ENCODE peak calls at places on chromosomes 6 and 20, in six cellular contexts. J, U, P, Q, G and W are unnamed samples.
A peak's percentile ranks its signal among the peaks of the same experiment; 100 is the strongest.

GRCh38 chr6:119742188-119742803 is 392.7 kb upstream of the MAN1A1 start:
- DNase-seq in Q (peak; percentile 53), J (no peak), P (peak; percentile 67), G (peak; percentile 62), U (peak; percentile 21), W (peak; percentile 4)

GRCh38 chr6:144349690-144350132 is 64.6 kb downstream of the UTRN start:
- DNase-seq in Q (peak; percentile 16), J (peak; percentile 84), U (no peak), G (no peak), P (no peak), W (peak; percentile 15)

GRCh38 chr20:25606094-25606640 is 17.6 kb downstream of the NANP start:
- DNase-seq in U (no peak), J (no peak), P (no peak), G (no peak), Q (no peak), W (no peak)

GRCh38 chr6:25670208-25670607 is 18.2 kb downstream of the SCGN start:
- DNase-seq in U (no peak), J (no peak), Q (no peak), G (no peak), P (no peak), W (no peak)

GRCh38 chr6:107731422-107732319 is 92.4 kb downstream of the SCML4 start:
- DNase-seq in U (no peak), Q (no peak), G (no peak), J (no peak), P (no peak), W (no peak)

GRCh38 chr6:89483111-89483720 is 50.3 kb downstream of the ANKRD6 start:
- DNase-seq in G (peak; percentile 22), Q (no peak), J (no peak), P (no peak), U (no peak), W (no peak)

GRCh38 chr6:30169658-30170614 is 6.6 kb downstream of the TRIM15 start:
- DNase-seq in Q (peak; percentile 51), G (no peak), J (no peak), U (no peak), P (no peak), W (peak; percentile 36)

GRCh38 chr20:40251284-40251932 is 437.6 kb downstream of the MAFB start:
- DNase-seq in U (no peak), J (no peak), Q (peak; percentile 37), P (peak; percentile 56), G (peak; percentile 37), W (peak; percentile 27)

GRCh38 chr6:18503187-18503586 is 116.0 kb downstream of the RNF144B start:
- DNase-seq in P (no peak), J (no peak), U (no peak), Q (no peak), G (no peak), W (no peak)

GRCh38 chr6:113182370-113183141 is 674.6 kb upstream of the MARCKS start:
- DNase-seq in U (no peak), P (no peak), G (no peak), Q (no peak), J (no peak), W (peak; percentile 3)

GRCh38 chr6:56168601-56169000 is 78.8 kb downstream of the COL21A1 start:
- DNase-seq in Q (no peak), P (no peak), U (no peak), J (no peak), G (no peak), W (no peak)

GRCh38 chr6:2839195-2839981 is 2.3 kb downstream of the SERPINB1 start:
- DNase-seq in P (no peak), Q (peak; percentile 79), U (no peak), G (no peak), J (no peak), W (no peak)

GRCh38 chr6:84414531-84414930 is 187.1 kb upstream of the CEP162 start:
- DNase-seq in G (no peak), Q (no peak), J (no peak), P (no peak), U (no peak), W (no peak)

GRCh38 chr6:133130863-133131262 is 110.3 kb upstream of the EYA4 start:
- DNase-seq in U (no peak), Q (peak; percentile 81), J (peak; percentile 18), P (no peak), G (peak; percentile 40), W (no peak)

GRCh38 chr6:90350689-90351554 is 54.3 kb upstream of the BACH2 start:
- DNase-seq in U (no peak), J (no peak), P (no peak), Q (no peak), G (no peak), W (no peak)

GRCh38 chr20:10110151-10110550 is 75.4 kb downstream of the ANKEF1 start:
- DNase-seq in G (no peak), P (no peak), U (no peak), J (no peak), Q (no peak), W (peak; percentile 8)

GRCh38 chr6:21594427-21595264 is 1.1 kb downstream of the SOX4 start:
- DNase-seq in Q (no peak), G (peak; percentile 63), P (peak; percentile 74), U (peak; percentile 61), J (peak; percentile 66), W (peak; percentile 46)

GRCh38 chr6:19377722-19378121 is 459.4 kb upstream of the ID4 start:
- DNase-seq in G (no peak), P (no peak), U (no peak), Q (no peak), J (no peak), W (no peak)

GRCh38 chr6:163706688-163707087 is 292.2 kb downstream of the QKI start:
- DNase-seq in G (no peak), P (no peak), J (no peak), U (no peak), Q (no peak), W (no peak)

GRCh38 chr6:104506429-104506828 is 353.3 kb downstream of the HACE1 start:
- DNase-seq in G (no peak), Q (no peak), J (no peak), P (no peak), U (no peak), W (no peak)

GRCh38 chr6:125188037-125188436 is 34.5 kb downstream of the TPD52L1 start:
- DNase-seq in G (no peak), Q (no peak), J (no peak), P (no peak), U (no peak), W (no peak)

GRCh38 chr20:23361651-23362391 is at the start of gene GZF1:
- DNase-seq in P (peak; percentile 99), U (peak; percentile 98), Q (peak; percentile 92), G (peak; percentile 99), J (peak; percentile 97), W (peak; percentile 92)
- TF ChIP-seq POLR2A in P (peak; percentile 96), U (peak; percentile 99), Q (peak; percentile 82), G (peak; percentile 99), J (peak; percentile 98), W (peak; percentile 94)

GRCh38 chr20:43457640-43458421 is at the start of gene SRSF6:
- DNase-seq in G (peak; percentile 94), J (peak; percentile 94), Q (peak; percentile 75), P (peak; percentile 97), U (peak; percentile 94), W (peak; percentile 85)
- TF ChIP-seq POLR2A in G (peak; percentile 98), J (peak; percentile 97), Q (peak; percentile 97), P (peak; percentile 99), U (peak; percentile 98), W (peak; percentile 98)

GRCh38 chr20:472137-472846 is 10.0 kb upstream of the TBC1D20 start:
- DNase-seq in Q (no peak), U (no peak), G (no peak), J (no peak), P (no peak), W (no peak)

GRCh38 chr20:474581-474980 is 12.2 kb upstream of the TBC1D20 start:
- DNase-seq in P (no peak), U (no peak), J (no peak), G (no peak), Q (no peak), W (no peak)

GRCh38 chr20:475463-476357 is 13.4 kb upstream of the TBC1D20 start:
- DNase-seq in Q (no peak), J (no peak), U (no peak), G (no peak), P (no peak), W (no peak)

GRCh38 chr20:469746-470490 is 7.6 kb upstream of the TBC1D20 start:
- DNase-seq in U (no peak), G (no peak), J (no peak), Q (no peak), P (no peak), W (no peak)

GRCh38 chr20:472889-473292 is 10.6 kb upstream of the TBC1D20 start:
- DNase-seq in U (no peak), Q (no peak), G (no peak), J (no peak), P (no peak), W (no peak)
- TF ChIP-seq POLR2A in U (no peak), Q (no peak), G (no peak), J (no peak), P (no peak), W (no peak)

GRCh38 chr6:118324081-118324480 is 224.0 kb upstream of the PLN start:
- DNase-seq in P (no peak), G (no peak), J (no peak), U (no peak), Q (no peak), W (no peak)

GRCh38 chr6:118326712-118327111 is 221.4 kb upstream of the PLN start:
- DNase-seq in Q (no peak), G (no peak), U (no peak), P (no peak), J (peak; percentile 35), W (no peak)

GRCh38 chr6:118320652-118321051 is 227.4 kb upstream of the PLN start:
- DNase-seq in G (no peak), Q (no peak), U (peak; percentile 27), P (no peak), J (no peak), W (no peak)

GRCh38 chr6:118327237-118327636 is 220.9 kb upstream of the PLN start:
- DNase-seq in U (no peak), P (no peak), J (no peak), Q (no peak), G (no peak), W (no peak)

GRCh38 chr6:118325220-118325860 is 222.8 kb upstream of the PLN start:
- DNase-seq in P (no peak), U (no peak), Q (no peak), J (peak; percentile 47), G (no peak), W (peak; percentile 1)
- TF ChIP-seq POLR2A in P (no peak), U (no peak), Q (no peak), J (no peak), G (no peak), W (no peak)

GRCh38 chr6:152984387-152984872 is 1.6 kb upstream of the FBXO5 start:
- DNase-seq in J (no peak), P (no peak), U (no peak), Q (no peak), G (no peak), W (no peak)
- TF ChIP-seq POLR2A in J (no peak), P (no peak), U (no peak), Q (no peak), G (no peak), W (no peak)